ENCODE peak calls at places on chromosomes 16 and 17, in seven cellular contexts. K is CD4-positive, alpha-beta T cell; I is mesendoderm; R is dorsolateral prefrontal cortex; P is endothelial cell; S is astrocyte of the spinal cord; V is activated naive CD4-positive, alpha-beta T cell. C is an unnamed sample.

GRCh38 chr17:81339502-81340296 is 44.6 kb upstream of the SLC38A10 start:
- DNase-seq in K (no peak), I (peak; percentile 79), R (no peak), P (no peak), S (no peak), V (no peak), C (no peak)

GRCh38 chr17:68378202-68379149 is 78.8 kb downstream of the WIPI1 start:
- DNase-seq in K (no peak), I (peak; percentile 94), R (no peak), P (peak; percentile 38), S (peak; percentile 95), V (no peak), C (no peak)

GRCh38 chr17:72351884-72352346 is 231.1 kb downstream of the SOX9 start:
- DNase-seq in K (no peak), I (peak; percentile 30), R (no peak), P (no peak), S (no peak), V (no peak), C (no peak)

GRCh38 chr16:55711959-55712876 is 56.4 kb downstream of the SLC6A2 start:
- DNase-seq in K (peak; percentile 31), I (peak; percentile 62), R (no peak), P (peak; percentile 75), S (peak; percentile 48), V (peak; percentile 0), C (peak; percentile 53)

GRCh38 chr16:4313563-4314531 is 2.0 kb upstream of the GLIS2 start:
- DNase-seq in K (no peak), I (peak; percentile 81), R (no peak), P (peak; percentile 86), S (peak; percentile 15), V (no peak), C (no peak)

GRCh38 chr17:16962804-16963203 is 9.1 kb downstream of the TNFRSF13B start:
- DNase-seq in K (no peak), I (peak; percentile 51), R (no peak), P (no peak), S (no peak), V (no peak), C (no peak)

GRCh38 chr17:29102046-29102445 is 59.1 kb downstream of the PIPOX start:
- DNase-seq in K (no peak), I (no peak), R (no peak), P (no peak), S (no peak), V (no peak), C (no peak)

GRCh38 chr17:35161281-35161761 is 13.7 kb downstream of the UNC45B start:
- DNase-seq in K (no peak), I (no peak), R (no peak), P (no peak), S (no peak), V (no peak), C (no peak)

GRCh38 chr17:48051278-48051677 is 3.1 kb downstream of the NFE2L1 start:
- DNase-seq in K (no peak), I (no peak), R (no peak), P (no peak), S (no peak), V (no peak), C (no peak)

GRCh38 chr16:55734665-55735064 is 78.9 kb downstream of the SLC6A2 start:
- DNase-seq in K (no peak), I (peak; percentile 62), R (no peak), P (no peak), S (no peak), V (no peak), C (no peak)

GRCh38 chr16:85750021-85750826 is 672 bp downstream of the C16orf74 start:
- DNase-seq in K (no peak), I (no peak), R (no peak), P (no peak), S (no peak), V (no peak), C (no peak)

GRCh38 chr17:60769327-60769726 is 91.7 kb downstream of the BCAS3 start:
- DNase-seq in K (no peak), I (no peak), R (no peak), P (no peak), S (no peak), V (no peak), C (no peak)

GRCh38 chr16:19417640-19418039 is at the start of gene TMC5:
- DNase-seq in K (no peak), I (no peak), R (no peak), P (no peak), S (no peak), V (no peak), C (no peak)

GRCh38 chr16:79601092-79601977 is 798 bp upstream of the MAF start:
- DNase-seq in K (no peak), I (peak; percentile 58), R (no peak), P (peak; percentile 59), S (peak; percentile 29), V (no peak), C (no peak)